ENCODE peak calls at places on chromosomes 11 and 22, in five cellular contexts. One of them, this sample, is unnamed.

GRCh38 chr22:27397948-27398330 is 403.6 kb downstream of the MN1 start:
- DNase-seq in ovary: peak; percentile 79
- DNase-seq in breast epithelium: no peak
- DNase-seq in H1: no peak
- DNase-seq in transverse colon: peak; percentile 26
- DNase-seq in this sample: peak; percentile 42

GRCh38 chr11:83836883-83837654 is 550.9 kb upstream of the CCDC90B start:
- DNase-seq in ovary: peak; percentile 34
- DNase-seq in breast epithelium: no peak
- DNase-seq in H1: peak; percentile 61
- DNase-seq in transverse colon: peak; percentile 13
- DNase-seq in this sample: peak; percentile 9

GRCh38 chr11:13883042-13883441 is 79.5 kb upstream of the SPON1 start:
- DNase-seq in ovary: no peak
- DNase-seq in breast epithelium: no peak
- DNase-seq in H1: no peak
- DNase-seq in transverse colon: peak; percentile 25
- DNase-seq in this sample: no peak

GRCh38 chr11:122692444-122692843 is 36.9 kb downstream of the UBASH3B start:
- DNase-seq in ovary: no peak
- DNase-seq in breast epithelium: no peak
- DNase-seq in H1: no peak
- DNase-seq in transverse colon: no peak
- DNase-seq in this sample: no peak

GRCh38 chr11:12599408-12600143 is 74.6 kb upstream of the TEAD1 start:
- DNase-seq in ovary: peak; percentile 40
- DNase-seq in breast epithelium: peak; percentile 56
- DNase-seq in H1: peak; percentile 89
- DNase-seq in transverse colon: peak; percentile 24
- DNase-seq in this sample: peak; percentile 22

GRCh38 chr22:50444663-50445062 is 30.2 kb downstream of the SBF1 start:
- DNase-seq in ovary: peak; percentile 70
- DNase-seq in breast epithelium: no peak
- DNase-seq in H1: no peak
- DNase-seq in transverse colon: peak; percentile 62
- DNase-seq in this sample: no peak

GRCh38 chr11:76768091-76769047 is 14.8 kb upstream of the TSKU start:
- DNase-seq in ovary: peak; percentile 63
- DNase-seq in breast epithelium: peak; percentile 62
- DNase-seq in H1: no peak
- DNase-seq in transverse colon: peak; percentile 66
- DNase-seq in this sample: no peak

GRCh38 chr11:75505966-75506692 is 19.6 kb downstream of the GDPD5 start:
- DNase-seq in ovary: peak; percentile 63
- DNase-seq in breast epithelium: no peak
- DNase-seq in H1: no peak
- DNase-seq in transverse colon: no peak
- DNase-seq in this sample: peak; percentile 51

GRCh38 chr11:45869551-45869950 is 15.9 kb upstream of the MAPK8IP1 start:
- DNase-seq in ovary: no peak
- DNase-seq in breast epithelium: no peak
- DNase-seq in H1: no peak
- DNase-seq in transverse colon: no peak
- DNase-seq in this sample: no peak

GRCh38 chr11:76799061-76799804 is 16.1 kb downstream of the TSKU start:
- DNase-seq in ovary: peak; percentile 88
- DNase-seq in breast epithelium: peak; percentile 80
- DNase-seq in H1: peak; percentile 96
- DNase-seq in transverse colon: peak; percentile 88
- DNase-seq in this sample: peak; percentile 88

GRCh38 chr11:11454671-11455223 is 101.7 kb upstream of the CSNK2A3 start:
- DNase-seq in ovary: no peak
- DNase-seq in breast epithelium: no peak
- DNase-seq in H1: no peak
- DNase-seq in transverse colon: no peak
- DNase-seq in this sample: no peak

GRCh38 chr11:47715082-47715669 is at the start of gene AGBL2:
- DNase-seq in ovary: peak; percentile 68
- DNase-seq in breast epithelium: peak; percentile 67
- DNase-seq in H1: peak; percentile 88
- DNase-seq in transverse colon: peak; percentile 89
- DNase-seq in this sample: peak; percentile 75

GRCh38 chr11:68044145-68044813 is 5.5 kb downstream of the TCIRG1 start:
- DNase-seq in ovary: peak; percentile 13
- DNase-seq in breast epithelium: no peak
- DNase-seq in H1: no peak
- DNase-seq in transverse colon: no peak
- DNase-seq in this sample: no peak

GRCh38 chr11:23280088-23280487 is 419.8 kb upstream of the CCDC179 start:
- DNase-seq in ovary: no peak
- DNase-seq in breast epithelium: no peak
- DNase-seq in H1: no peak
- DNase-seq in transverse colon: no peak
- DNase-seq in this sample: no peak

GRCh38 chr11:130403301-130403804 is 25.1 kb downstream of the ADAMTS8 start:
- DNase-seq in ovary: peak; percentile 29
- DNase-seq in breast epithelium: no peak
- DNase-seq in H1: no peak
- DNase-seq in transverse colon: peak; percentile 44
- DNase-seq in this sample: peak; percentile 83

GRCh38 chr11:67095214-67095507 is 23.9 kb upstream of the KDM2A start:
- DNase-seq in ovary: no peak
- DNase-seq in breast epithelium: no peak
- DNase-seq in H1: no peak
- DNase-seq in transverse colon: no peak
- DNase-seq in this sample: no peak

GRCh38 chr11:115287266-115287665 is 216.9 kb downstream of the CADM1 start:
- DNase-seq in ovary: no peak
- DNase-seq in breast epithelium: no peak
- DNase-seq in H1: no peak
- DNase-seq in transverse colon: no peak
- DNase-seq in this sample: no peak

GRCh38 chr22:48488149-48488551 is 1339.5 kb downstream of the BRD1 start:
- DNase-seq in ovary: no peak
- DNase-seq in breast epithelium: peak; percentile 31
- DNase-seq in H1: no peak
- DNase-seq in transverse colon: no peak
- DNase-seq in this sample: no peak

GRCh38 chr11:83371489-83371888 is 85.3 kb upstream of the CCDC90B start:
- DNase-seq in ovary: no peak
- DNase-seq in breast epithelium: no peak
- DNase-seq in H1: no peak
- DNase-seq in transverse colon: no peak
- DNase-seq in this sample: no peak

GRCh38 chr11:108512706-108513105 is 14.5 kb upstream of the POGLUT3 start:
- DNase-seq in ovary: no peak
- DNase-seq in breast epithelium: no peak
- DNase-seq in H1: no peak
- DNase-seq in transverse colon: no peak
- DNase-seq in this sample: no peak

GRCh38 chr11:35859311-35859710 is 84.6 kb upstream of the LDLRAD3 start:
- DNase-seq in ovary: no peak
- DNase-seq in breast epithelium: no peak
- DNase-seq in H1: no peak
- DNase-seq in transverse colon: no peak
- DNase-seq in this sample: no peak

GRCh38 chr11:65479184-65480145 is 19.4 kb upstream of the MALAT1 start:
- DNase-seq in ovary: peak; percentile 86
- DNase-seq in breast epithelium: no peak
- DNase-seq in H1: peak; percentile 66
- DNase-seq in transverse colon: peak; percentile 64
- DNase-seq in this sample: peak; percentile 79

GRCh38 chr11:70567680-70568503 is 169.6 kb downstream of the CTTN start:
- DNase-seq in ovary: peak; percentile 39
- DNase-seq in breast epithelium: no peak
- DNase-seq in H1: no peak
- DNase-seq in transverse colon: peak; percentile 74
- DNase-seq in this sample: peak; percentile 48

GRCh38 chr11:71428861-71429435 is 19.2 kb downstream of the DHCR7 start:
- DNase-seq in ovary: peak; percentile 80
- DNase-seq in breast epithelium: no peak
- DNase-seq in H1: no peak
- DNase-seq in transverse colon: no peak
- DNase-seq in this sample: no peak

DNA sequence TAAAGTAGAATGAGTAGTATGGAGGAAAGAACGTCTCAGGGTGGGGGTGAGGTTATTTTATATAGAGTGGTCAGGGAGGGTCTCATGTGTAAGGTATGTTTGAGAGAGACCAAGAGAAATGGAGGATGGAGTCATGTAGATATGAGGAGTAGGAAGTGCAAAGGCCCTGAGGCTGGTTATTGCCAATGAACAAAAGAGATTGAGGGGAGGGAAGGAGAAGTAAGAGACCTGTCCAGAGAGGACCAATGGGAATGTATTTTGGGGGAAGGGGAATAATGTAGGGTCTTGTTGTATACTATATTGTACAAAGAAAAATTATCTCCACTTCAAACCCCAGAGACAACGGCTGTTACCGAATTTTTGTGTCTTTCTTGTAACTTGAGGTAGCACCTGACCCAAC is 9.8 kb downstream of the CTNND1 start:
- DNase-seq in ovary: no peak
- DNase-seq in breast epithelium: no peak
- DNase-seq in H1: no peak
- DNase-seq in transverse colon: no peak
- DNase-seq in this sample: no peak
- H3K4me1 ChIP-seq in ovary: peaks cover 23% of the 10 kb centered on the region
- H3K4me1 ChIP-seq in breast epithelium: no peaks in the 10 kb centered on the region
- H3K4me1 ChIP-seq in H1: peaks cover 14% of the 10 kb centered on the region
- H3K4me1 ChIP-seq in transverse colon: peaks cover 62% of the 10 kb centered on the region
- H3K4me1 ChIP-seq in this sample: peaks cover 96% of the 10 kb centered on the region

GRCh38 chr22:42649261-42650056 is at the start of gene CYB5R3:
- DNase-seq in ovary: peak; percentile 83
- DNase-seq in breast epithelium: peak; percentile 79
- DNase-seq in H1: peak; percentile 90
- DNase-seq in transverse colon: peak; percentile 88
- DNase-seq in this sample: peak; percentile 88
- TF ChIP-seq POLR2A in ovary: no peak
- TF ChIP-seq POLR2A in breast epithelium: no peak
- TF ChIP-seq POLR2A in H1: peak; percentile 77
- TF ChIP-seq POLR2A in transverse colon: no peak
- TF ChIP-seq POLR2A in this sample: no peak

GRCh38 chr22:21652547-21653545 is 10.7 kb downstream of the SDF2L1 start:
- DNase-seq in ovary: no peak
- DNase-seq in breast epithelium: no peak
- DNase-seq in H1: peak; percentile 67
- DNase-seq in transverse colon: no peak
- DNase-seq in this sample: no peak

GRCh38 chr22:21650823-21651520 is 8.9 kb downstream of the SDF2L1 start:
- DNase-seq in ovary: no peak
- DNase-seq in breast epithelium: no peak
- DNase-seq in H1: no peak
- DNase-seq in transverse colon: no peak
- DNase-seq in this sample: no peak

GRCh38 chr22:21650280-21650679 is 8.2 kb downstream of the SDF2L1 start:
- DNase-seq in ovary: no peak
- DNase-seq in breast epithelium: no peak
- DNase-seq in H1: no peak
- DNase-seq in transverse colon: no peak
- DNase-seq in this sample: no peak

GRCh38 chr22:21652010-21652546 is 10.0 kb downstream of the SDF2L1 start:
- DNase-seq in ovary: peak; percentile 84
- DNase-seq in breast epithelium: peak; percentile 85
- DNase-seq in H1: peak; percentile 94
- DNase-seq in transverse colon: peak; percentile 86
- DNase-seq in this sample: peak; percentile 93

DNA sequence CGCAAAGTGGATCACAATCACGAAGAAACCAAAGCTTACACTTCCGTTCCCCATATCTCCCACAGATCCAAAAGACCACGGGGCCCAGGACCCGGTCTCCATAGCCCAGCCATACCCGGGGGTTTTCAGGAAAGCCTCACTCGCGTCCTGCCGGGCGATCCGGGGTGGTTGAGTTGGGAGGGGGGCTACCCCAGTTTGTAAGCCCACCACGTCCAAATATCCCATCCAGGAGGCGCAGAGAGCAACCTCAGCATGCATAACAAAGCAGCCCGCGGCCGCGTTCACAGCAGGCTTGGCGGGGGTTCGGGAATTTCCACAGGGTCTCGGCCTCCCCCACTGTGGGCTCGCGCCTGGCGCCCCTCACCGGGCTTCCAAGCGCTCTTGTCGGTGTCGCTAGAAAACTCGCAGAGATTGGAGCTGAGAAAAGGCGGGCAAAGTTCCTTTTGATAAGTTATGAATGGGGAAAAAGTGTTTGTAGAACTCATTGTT is 9.5 kb downstream of the SDF2L1 start:
- DNase-seq in ovary: no peak
- DNase-seq in breast epithelium: no peak
- DNase-seq in H1: no peak
- DNase-seq in transverse colon: no peak
- DNase-seq in this sample: no peak
- H3K4me3 ChIP-seq in ovary: peak overlapping the region; percentile 57
- H3K4me3 ChIP-seq in breast epithelium: peak overlapping the region; percentile 58
- H3K4me3 ChIP-seq in H1: peak overlapping the region; percentile 80
- H3K4me3 ChIP-seq in transverse colon: peak overlapping the region; percentile 42
- H3K4me3 ChIP-seq in this sample: peak overlapping the region; percentile 46

GRCh38 chr11:44777537-44778199 is 50.9 kb downstream of the TSPAN18 start:
- DNase-seq in ovary: no peak
- DNase-seq in breast epithelium: no peak
- DNase-seq in H1: peak; percentile 42
- DNase-seq in transverse colon: no peak
- DNase-seq in this sample: no peak
- H3K4me1 ChIP-seq in ovary: peaks cover 12% of the 10 kb centered on the region
- H3K4me1 ChIP-seq in breast epithelium: no peaks in the 10 kb centered on the region
- H3K4me1 ChIP-seq in H1: peaks cover 12% of the 10 kb centered on the region
- H3K4me1 ChIP-seq in transverse colon: peaks cover 13% of the 10 kb centered on the region
- H3K4me1 ChIP-seq in this sample: peaks cover 93% of the 10 kb centered on the region

GRCh38 chr11:59173964-59174663 is 2.2 kb downstream of the DTX4 start:
- DNase-seq in ovary: peak; percentile 58
- DNase-seq in breast epithelium: no peak
- DNase-seq in H1: peak; percentile 60
- DNase-seq in transverse colon: peak; percentile 88
- DNase-seq in this sample: no peak
- TF ChIP-seq POLR2A in ovary: no peak
- TF ChIP-seq POLR2A in breast epithelium: no peak
- TF ChIP-seq POLR2A in H1: peak; percentile 57
- TF ChIP-seq POLR2A in transverse colon: peak; percentile 69
- TF ChIP-seq POLR2A in this sample: no peak

GRCh38 chr11:1563149-1563638 is 8.9 kb downstream of the DUSP8 start:
- DNase-seq in ovary: no peak
- DNase-seq in breast epithelium: no peak
- DNase-seq in H1: no peak
- DNase-seq in transverse colon: no peak
- DNase-seq in this sample: no peak
- H3K4me3 ChIP-seq in ovary: no peak overlapping the region
- H3K4me3 ChIP-seq in breast epithelium: no peak overlapping the region
- H3K4me3 ChIP-seq in H1: no peak overlapping the region
- H3K4me3 ChIP-seq in transverse colon: no peak overlapping the region
- H3K4me3 ChIP-seq in this sample: no peak overlapping the region

DNA sequence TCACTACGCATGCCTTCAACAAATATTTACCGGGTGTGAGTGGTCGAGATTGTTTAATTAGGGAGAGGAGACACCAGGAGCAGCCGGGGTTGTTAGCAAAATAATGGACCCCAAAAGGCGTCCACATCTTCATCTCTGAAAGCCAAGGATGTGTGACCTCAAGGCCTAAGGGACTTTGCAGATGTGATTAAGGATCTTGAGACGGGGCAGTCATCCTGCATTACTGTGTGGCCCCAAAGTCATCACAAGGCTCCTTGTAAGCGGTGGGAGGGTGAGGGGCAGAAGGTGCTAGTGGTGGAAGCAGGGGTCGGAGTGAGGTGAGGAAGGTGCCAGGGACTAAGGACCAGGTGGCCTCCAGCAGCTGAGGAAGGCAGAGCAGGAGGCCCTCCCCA is 83.6 kb downstream of the CELSR1 start:
- DNase-seq in ovary: no peak
- DNase-seq in breast epithelium: no peak
- DNase-seq in H1: no peak
- DNase-seq in transverse colon: no peak
- DNase-seq in this sample: no peak
- H3K4me1 ChIP-seq in ovary: no peaks in the 10 kb centered on the region
- H3K4me1 ChIP-seq in breast epithelium: no peaks in the 10 kb centered on the region
- H3K4me1 ChIP-seq in H1: no peaks in the 10 kb centered on the region
- H3K4me1 ChIP-seq in transverse colon: no peaks in the 10 kb centered on the region
- H3K4me1 ChIP-seq in this sample: no peaks in the 10 kb centered on the region

This sample was measured in heart left ventricle.